ENCODE peak calls at places on chromosomes 2 and 18, in seven cellular contexts. One of them, this sample, is unnamed. For H3K36me3, the result is how much of the 10 kb centered on the place peaks cover.

GRCh38 chr2:19649785-19650380 is 251.9 kb downstream of the TTC32 start:
- DNase-seq in IMR-90: peak
- DNase-seq in ovary: no peak
- DNase-seq in heart left ventricle: peak
- DNase-seq in transverse colon: no peak
- DNase-seq in uterus: no peak
- DNase-seq in upper lobe of left lung: no peak
- DNase-seq in this sample: no peak

GRCh38 chr2:112187805-112188596 is 49.8 kb downstream of the FBLN7 start:
- DNase-seq in ovary: no peak
- DNase-seq in upper lobe of left lung: no peak
- DNase-seq in heart left ventricle: no peak
- DNase-seq in transverse colon: peak
- DNase-seq in uterus: no peak
- DNase-seq in IMR-90: no peak
- DNase-seq in this sample: no peak

GRCh38 chr2:219772103-219772502 is 144.7 kb downstream of the SLC4A3 start:
- DNase-seq in ovary: no peak
- DNase-seq in uterus: no peak
- DNase-seq in heart left ventricle: no peak
- DNase-seq in upper lobe of left lung: no peak
- DNase-seq in transverse colon: no peak
- DNase-seq in IMR-90: no peak
- DNase-seq in this sample: no peak

GRCh38 chr2:189522435-189523151 is 58.0 kb downstream of the SLC40A1 start:
- DNase-seq in upper lobe of left lung: no peak
- DNase-seq in ovary: no peak
- DNase-seq in IMR-90: no peak
- DNase-seq in uterus: no peak
- DNase-seq in transverse colon: peak
- DNase-seq in heart left ventricle: no peak
- DNase-seq in this sample: no peak

GRCh38 chr2:40273623-40274236 is 178.2 kb downstream of the SLC8A1 start:
- DNase-seq in heart left ventricle: no peak
- DNase-seq in IMR-90: peak
- DNase-seq in uterus: no peak
- DNase-seq in transverse colon: no peak
- DNase-seq in ovary: no peak
- DNase-seq in upper lobe of left lung: no peak
- DNase-seq in this sample: no peak

GRCh38 chr2:202122975-202123765 is 50.1 kb downstream of the KIAA2012 start:
- DNase-seq in heart left ventricle: peak
- DNase-seq in ovary: peak
- DNase-seq in transverse colon: no peak
- DNase-seq in upper lobe of left lung: no peak
- DNase-seq in IMR-90: peak
- DNase-seq in uterus: no peak
- DNase-seq in this sample: no peak

GRCh38 chr18:47996091-47996541 is 65.7 kb upstream of the SMAD2 start:
- DNase-seq in ovary: no peak
- DNase-seq in heart left ventricle: no peak
- DNase-seq in upper lobe of left lung: no peak
- DNase-seq in IMR-90: no peak
- DNase-seq in transverse colon: no peak
- DNase-seq in uterus: no peak
- DNase-seq in this sample: no peak

GRCh38 chr18:519019-519879 is 18.7 kb upstream of the COLEC12 start:
- DNase-seq in upper lobe of left lung: no peak
- DNase-seq in transverse colon: peak
- DNase-seq in IMR-90: peak
- DNase-seq in heart left ventricle: peak
- DNase-seq in ovary: peak
- DNase-seq in uterus: peak
- DNase-seq in this sample: no peak

GRCh38 chr2:28365158-28365557 is 27.5 kb upstream of the FOSL2 start:
- DNase-seq in upper lobe of left lung: no peak
- DNase-seq in heart left ventricle: no peak
- DNase-seq in IMR-90: no peak
- DNase-seq in transverse colon: no peak
- DNase-seq in uterus: no peak
- DNase-seq in ovary: no peak
- DNase-seq in this sample: no peak

GRCh38 chr18:3067213-3068118 is 54.5 kb upstream of the LPIN2 start:
- DNase-seq in transverse colon: no peak
- DNase-seq in IMR-90: no peak
- DNase-seq in upper lobe of left lung: peak
- DNase-seq in uterus: no peak
- DNase-seq in heart left ventricle: no peak
- DNase-seq in ovary: no peak
- DNase-seq in this sample: peak

GRCh38 chr2:21281876-21282514 is 158.2 kb downstream of the TDRD15 start:
- DNase-seq in ovary: no peak
- DNase-seq in uterus: no peak
- DNase-seq in upper lobe of left lung: no peak
- DNase-seq in IMR-90: no peak
- DNase-seq in heart left ventricle: no peak
- DNase-seq in transverse colon: no peak
- DNase-seq in this sample: no peak

GRCh38 chr2:161400076-161400475 is 16.0 kb upstream of the TBR1 start:
- DNase-seq in uterus: no peak
- DNase-seq in IMR-90: peak
- DNase-seq in transverse colon: no peak
- DNase-seq in upper lobe of left lung: no peak
- DNase-seq in ovary: no peak
- DNase-seq in heart left ventricle: no peak
- DNase-seq in this sample: no peak

GRCh38 chr2:152098798-152099654 is at the start of gene CACNB4:
- DNase-seq in upper lobe of left lung: peak
- DNase-seq in uterus: no peak
- DNase-seq in heart left ventricle: peak
- DNase-seq in IMR-90: no peak
- DNase-seq in transverse colon: no peak
- DNase-seq in ovary: peak
- DNase-seq in this sample: peak

GRCh38 chr2:43161650-43162542 is 64.5 kb downstream of the ZFP36L2 start:
- DNase-seq in ovary: no peak
- DNase-seq in transverse colon: peak
- DNase-seq in uterus: no peak
- DNase-seq in heart left ventricle: no peak
- DNase-seq in upper lobe of left lung: no peak
- DNase-seq in IMR-90: no peak
- DNase-seq in this sample: no peak

GRCh38 chr2:126946323-126947089 is 47.8 kb downstream of the TEX51 start:
- DNase-seq in ovary: no peak
- DNase-seq in upper lobe of left lung: peak
- DNase-seq in heart left ventricle: no peak
- DNase-seq in uterus: no peak
- DNase-seq in transverse colon: no peak
- DNase-seq in IMR-90: no peak
- DNase-seq in this sample: no peak

GRCh38 chr2:207531024-207531411 is 1.3 kb downstream of the CREB1 start:
- DNase-seq in upper lobe of left lung: no peak
- DNase-seq in ovary: no peak
- DNase-seq in IMR-90: no peak
- DNase-seq in uterus: no peak
- DNase-seq in transverse colon: no peak
- DNase-seq in heart left ventricle: no peak
- DNase-seq in this sample: no peak

GRCh38 chr2:73822276-73822675 is 6.5 kb upstream of the STAMBP start:
- DNase-seq in transverse colon: no peak
- DNase-seq in ovary: no peak
- DNase-seq in IMR-90: no peak
- DNase-seq in heart left ventricle: no peak
- DNase-seq in upper lobe of left lung: no peak
- DNase-seq in uterus: no peak
- DNase-seq in this sample: no peak

GRCh38 chr2:239962890-239963591 is 62.1 kb downstream of the NDUFA10 start:
- DNase-seq in heart left ventricle: no peak
- DNase-seq in transverse colon: no peak
- DNase-seq in upper lobe of left lung: no peak
- DNase-seq in ovary: no peak
- DNase-seq in uterus: no peak
- DNase-seq in IMR-90: no peak
- DNase-seq in this sample: no peak

GRCh38 chr2:1746174-1747064 is 2.1 kb upstream of the PXDN start:
- DNase-seq in transverse colon: no peak
- DNase-seq in uterus: no peak
- DNase-seq in heart left ventricle: no peak
- DNase-seq in ovary: peak
- DNase-seq in upper lobe of left lung: no peak
- DNase-seq in IMR-90: no peak
- DNase-seq in this sample: no peak
- TF ChIP-seq POLR2A in transverse colon: no peak
- TF ChIP-seq POLR2A in uterus: no peak
- TF ChIP-seq POLR2A in heart left ventricle: no peak
- TF ChIP-seq POLR2A in ovary: no peak
- TF ChIP-seq POLR2A in upper lobe of left lung: no peak
- TF ChIP-seq POLR2A in IMR-90: no peak
- TF ChIP-seq POLR2A in this sample: no peak

GRCh38 chr2:241261628-241262027 is 53.8 kb downstream of the HDLBP start:
- DNase-seq in IMR-90: no peak
- DNase-seq in ovary: no peak
- DNase-seq in heart left ventricle: no peak
- DNase-seq in uterus: no peak
- DNase-seq in upper lobe of left lung: no peak
- DNase-seq in transverse colon: no peak
- DNase-seq in this sample: no peak
- H3K36me3 ChIP-seq in IMR-90: half or more
- H3K36me3 ChIP-seq in ovary: under half
- H3K36me3 ChIP-seq in heart left ventricle: under half
- H3K36me3 ChIP-seq in uterus: under half
- H3K36me3 ChIP-seq in upper lobe of left lung: half or more
- H3K36me3 ChIP-seq in transverse colon: under half
- H3K36me3 ChIP-seq in this sample: half or more

GRCh38 chr18:23388357-23388756 is 64.7 kb upstream of the RIOK3 start:
- DNase-seq in heart left ventricle: no peak
- DNase-seq in transverse colon: no peak
- DNase-seq in IMR-90: no peak
- DNase-seq in ovary: no peak
- DNase-seq in uterus: no peak
- DNase-seq in upper lobe of left lung: no peak
- DNase-seq in this sample: no peak

GRCh38 chr18:23387265-23387664 is 65.8 kb upstream of the RIOK3 start:
- DNase-seq in IMR-90: no peak
- DNase-seq in uterus: no peak
- DNase-seq in ovary: no peak
- DNase-seq in transverse colon: no peak
- DNase-seq in heart left ventricle: no peak
- DNase-seq in upper lobe of left lung: no peak
- DNase-seq in this sample: no peak

GRCh38 chr18:23380817-23381216 is 72.3 kb upstream of the RIOK3 start:
- DNase-seq in transverse colon: no peak
- DNase-seq in upper lobe of left lung: no peak
- DNase-seq in heart left ventricle: no peak
- DNase-seq in ovary: no peak
- DNase-seq in IMR-90: peak
- DNase-seq in uterus: no peak
- DNase-seq in this sample: no peak

GRCh38 chr18:23386317-23386716 is 66.8 kb upstream of the RIOK3 start:
- DNase-seq in uterus: no peak
- DNase-seq in ovary: no peak
- DNase-seq in IMR-90: no peak
- DNase-seq in heart left ventricle: no peak
- DNase-seq in upper lobe of left lung: no peak
- DNase-seq in transverse colon: no peak
- DNase-seq in this sample: no peak

GRCh38 chr18:23384778-23385736 is 68.0 kb upstream of the RIOK3 start:
- DNase-seq in transverse colon: peak
- DNase-seq in ovary: no peak
- DNase-seq in upper lobe of left lung: no peak
- DNase-seq in uterus: no peak
- DNase-seq in heart left ventricle: no peak
- DNase-seq in IMR-90: no peak
- DNase-seq in this sample: no peak
- TF ChIP-seq CTCF in transverse colon: no peak
- TF ChIP-seq CTCF in ovary: no peak
- TF ChIP-seq CTCF in upper lobe of left lung: no peak
- TF ChIP-seq CTCF in uterus: no peak
- TF ChIP-seq CTCF in heart left ventricle: no peak
- TF ChIP-seq CTCF in IMR-90: no peak
- TF ChIP-seq CTCF in this sample: no peak

DNA sequence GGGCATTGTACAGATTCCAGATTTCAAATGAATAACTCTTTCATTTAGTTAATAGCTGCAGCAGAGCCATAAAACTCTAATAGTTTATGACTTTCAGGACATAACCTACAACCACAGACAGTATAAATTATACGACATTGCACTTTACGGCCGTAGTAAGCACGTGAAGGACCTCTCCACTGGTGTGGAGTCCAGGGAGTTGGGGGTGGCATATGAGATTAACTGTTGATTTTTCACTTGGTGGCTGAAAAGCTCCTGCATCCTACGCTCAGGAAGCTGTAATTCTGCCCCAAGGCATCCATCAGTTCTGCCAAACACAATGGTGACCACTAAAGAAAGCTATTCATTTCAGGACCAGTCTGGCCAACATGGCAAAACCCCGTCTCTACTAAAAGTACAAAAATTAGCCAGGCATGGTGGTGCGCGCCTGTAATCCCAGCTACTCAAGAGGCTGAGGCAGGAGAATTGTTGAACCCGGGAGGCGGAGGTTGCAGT is 376.3 kb downstream of the SOX11 start:
- DNase-seq in ovary: no peak
- DNase-seq in transverse colon: no peak
- DNase-seq in IMR-90: no peak
- DNase-seq in uterus: no peak
- DNase-seq in heart left ventricle: no peak
- DNase-seq in upper lobe of left lung: no peak
- DNase-seq in this sample: no peak
- TF ChIP-seq POLR2A in ovary: no peak
- TF ChIP-seq POLR2A in transverse colon: no peak
- TF ChIP-seq POLR2A in IMR-90: no peak
- TF ChIP-seq POLR2A in uterus: no peak
- TF ChIP-seq POLR2A in heart left ventricle: no peak
- TF ChIP-seq POLR2A in upper lobe of left lung: no peak
- TF ChIP-seq POLR2A in this sample: no peak

GRCh38 chr2:26214759-26215158 is 29.7 kb downstream of the HADHA start:
- DNase-seq in uterus: no peak
- DNase-seq in upper lobe of left lung: no peak
- DNase-seq in transverse colon: no peak
- DNase-seq in ovary: no peak
- DNase-seq in IMR-90: no peak
- DNase-seq in heart left ventricle: no peak
- DNase-seq in this sample: no peak

GRCh38 chr2:26215833-26216232 is 28.6 kb downstream of the HADHA start:
- DNase-seq in upper lobe of left lung: no peak
- DNase-seq in heart left ventricle: no peak
- DNase-seq in IMR-90: no peak
- DNase-seq in uterus: no peak
- DNase-seq in ovary: no peak
- DNase-seq in transverse colon: no peak
- DNase-seq in this sample: no peak

GRCh38 chr2:26216587-26216986 is 27.8 kb downstream of the HADHA start:
- DNase-seq in IMR-90: no peak
- DNase-seq in ovary: no peak
- DNase-seq in heart left ventricle: no peak
- DNase-seq in upper lobe of left lung: no peak
- DNase-seq in uterus: no peak
- DNase-seq in transverse colon: no peak
- DNase-seq in this sample: no peak

GRCh38 chr2:26217720-26218119 is 26.7 kb downstream of the HADHA start:
- DNase-seq in upper lobe of left lung: no peak
- DNase-seq in transverse colon: no peak
- DNase-seq in heart left ventricle: no peak
- DNase-seq in uterus: no peak
- DNase-seq in ovary: no peak
- DNase-seq in IMR-90: no peak
- DNase-seq in this sample: no peak

GRCh38 chr2:26212011-26212410 is 32.4 kb downstream of the HADHA start:
- DNase-seq in upper lobe of left lung: no peak
- DNase-seq in heart left ventricle: no peak
- DNase-seq in ovary: no peak
- DNase-seq in IMR-90: no peak
- DNase-seq in transverse colon: no peak
- DNase-seq in uterus: no peak
- DNase-seq in this sample: no peak
- H3K36me3 ChIP-seq in upper lobe of left lung: half or more
- H3K36me3 ChIP-seq in heart left ventricle: half or more
- H3K36me3 ChIP-seq in ovary: under half
- H3K36me3 ChIP-seq in IMR-90: under half
- H3K36me3 ChIP-seq in transverse colon: under half
- H3K36me3 ChIP-seq in uterus: under half
- H3K36me3 ChIP-seq in this sample: under half